ENCODE peak calls at places on chromosome 7, in five cellular contexts. One of them, this sample, is unnamed.

GRCh38 chr7:108079291-108080057 is 50.7 kb downstream of the LAMB4 start:
- DNase-seq in fibroblast of lung: peak
- DNase-seq in mesendoderm: no peak
- DNase-seq in PC-3: peak
- DNase-seq in neuronal stem cell: no peak
- DNase-seq in this sample: no peak

GRCh38 chr7:154304231-154304630 is 252.0 kb downstream of the DPP6 start:
- DNase-seq in neuronal stem cell: no peak
- DNase-seq in PC-3: no peak
- DNase-seq in fibroblast of lung: no peak
- DNase-seq in mesendoderm: no peak
- DNase-seq in this sample: no peak

GRCh38 chr7:18262054-18262453 is 233.5 kb upstream of the HDAC9 start:
- DNase-seq in neuronal stem cell: no peak
- DNase-seq in fibroblast of lung: no peak
- DNase-seq in PC-3: peak
- DNase-seq in mesendoderm: peak
- DNase-seq in this sample: no peak

GRCh38 chr7:96327429-96327828 is 5.5 kb upstream of the SLC25A13 start:
- DNase-seq in PC-3: peak
- DNase-seq in fibroblast of lung: no peak
- DNase-seq in mesendoderm: no peak
- DNase-seq in neuronal stem cell: no peak
- DNase-seq in this sample: no peak

GRCh38 chr7:80611779-80612178 is 26.7 kb upstream of the CD36 start:
- DNase-seq in fibroblast of lung: peak
- DNase-seq in PC-3: peak
- DNase-seq in mesendoderm: no peak
- DNase-seq in neuronal stem cell: no peak
- DNase-seq in this sample: peak

GRCh38 chr7:93092757-93093370 is 24.9 kb downstream of the SAMD9 start:
- DNase-seq in mesendoderm: peak
- DNase-seq in fibroblast of lung: peak
- DNase-seq in PC-3: peak
- DNase-seq in neuronal stem cell: no peak
- DNase-seq in this sample: no peak

GRCh38 chr7:40530292-40530691 is 395.5 kb downstream of the SUGCT start:
- DNase-seq in fibroblast of lung: peak
- DNase-seq in PC-3: no peak
- DNase-seq in neuronal stem cell: no peak
- DNase-seq in mesendoderm: no peak
- DNase-seq in this sample: no peak

GRCh38 chr7:8249121-8249520 is 12.8 kb downstream of the ICA1 start:
- DNase-seq in neuronal stem cell: no peak
- DNase-seq in mesendoderm: no peak
- DNase-seq in fibroblast of lung: no peak
- DNase-seq in PC-3: no peak
- DNase-seq in this sample: no peak

GRCh38 chr7:132250480-132251326 is 325.6 kb downstream of the PLXNA4 start:
- DNase-seq in fibroblast of lung: no peak
- DNase-seq in PC-3: no peak
- DNase-seq in mesendoderm: peak
- DNase-seq in neuronal stem cell: no peak
- DNase-seq in this sample: no peak

GRCh38 chr7:154394804-154395203 is 342.6 kb downstream of the DPP6 start:
- DNase-seq in PC-3: no peak
- DNase-seq in mesendoderm: no peak
- DNase-seq in fibroblast of lung: no peak
- DNase-seq in neuronal stem cell: no peak
- DNase-seq in this sample: no peak

GRCh38 chr7:55569269-55569663 is 3.0 kb downstream of the VOPP1 start:
- DNase-seq in PC-3: no peak
- DNase-seq in fibroblast of lung: no peak
- DNase-seq in mesendoderm: peak
- DNase-seq in neuronal stem cell: no peak
- DNase-seq in this sample: peak

GRCh38 chr7:55570939-55571338 is 1.4 kb downstream of the VOPP1 start:
- DNase-seq in neuronal stem cell: no peak
- DNase-seq in PC-3: peak
- DNase-seq in mesendoderm: peak
- DNase-seq in fibroblast of lung: peak
- DNase-seq in this sample: no peak

GRCh38 chr7:55570218-55570873 is 2.0 kb downstream of the VOPP1 start:
- DNase-seq in mesendoderm: no peak
- DNase-seq in fibroblast of lung: no peak
- DNase-seq in neuronal stem cell: no peak
- DNase-seq in PC-3: no peak
- DNase-seq in this sample: peak

GRCh38 chr7:55568613-55569268 is 3.6 kb downstream of the VOPP1 start:
- DNase-seq in PC-3: no peak
- DNase-seq in fibroblast of lung: peak
- DNase-seq in mesendoderm: no peak
- DNase-seq in neuronal stem cell: no peak
- DNase-seq in this sample: no peak

GRCh38 chr7:55569797-55570196 is 2.5 kb downstream of the VOPP1 start:
- DNase-seq in mesendoderm: peak
- DNase-seq in fibroblast of lung: no peak
- DNase-seq in PC-3: no peak
- DNase-seq in neuronal stem cell: no peak
- DNase-seq in this sample: peak
- H3K9ac ChIP-seq in mesendoderm: no peak
- H3K9ac ChIP-seq in fibroblast of lung: no peak
- H3K9ac ChIP-seq in PC-3: no peak
- H3K9ac ChIP-seq in neuronal stem cell: no peak
- H3K9ac ChIP-seq in this sample: peak

DNA sequence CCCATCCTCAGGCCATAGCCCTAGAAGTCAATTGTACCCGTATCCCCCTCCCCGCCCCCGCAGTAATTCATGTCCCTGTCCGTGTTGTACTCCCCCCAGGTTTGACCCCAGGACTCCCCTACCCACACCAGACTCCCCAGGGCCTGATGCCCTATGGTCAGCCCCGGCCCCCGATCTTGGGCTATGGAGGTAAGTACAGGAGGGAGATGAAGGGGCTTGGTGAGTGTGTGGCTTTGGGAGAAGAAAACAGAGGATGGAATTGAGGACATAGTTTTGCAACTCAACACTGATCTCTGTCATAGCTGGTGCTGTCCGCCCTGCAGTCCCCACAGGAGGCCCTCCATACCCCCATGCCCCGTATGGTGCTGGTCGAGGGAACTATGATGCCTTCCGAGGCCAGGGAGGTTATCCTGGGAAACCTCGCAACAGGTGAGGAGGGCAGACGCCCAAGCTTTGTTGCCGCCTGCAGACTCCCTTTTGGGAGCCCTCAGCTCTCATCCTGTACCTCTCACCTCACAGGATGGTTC is 1.5 kb downstream of the UFSP1 start:
- DNase-seq in neuronal stem cell: no peak
- DNase-seq in fibroblast of lung: no peak
- DNase-seq in mesendoderm: no peak
- DNase-seq in PC-3: no peak
- DNase-seq in this sample: peak
- H3K27ac ChIP-seq in neuronal stem cell: peak
- H3K27ac ChIP-seq in fibroblast of lung: no peak
- H3K27ac ChIP-seq in mesendoderm: no peak
- H3K27ac ChIP-seq in PC-3: no peak
- H3K27ac ChIP-seq in this sample: no peak

DNA sequence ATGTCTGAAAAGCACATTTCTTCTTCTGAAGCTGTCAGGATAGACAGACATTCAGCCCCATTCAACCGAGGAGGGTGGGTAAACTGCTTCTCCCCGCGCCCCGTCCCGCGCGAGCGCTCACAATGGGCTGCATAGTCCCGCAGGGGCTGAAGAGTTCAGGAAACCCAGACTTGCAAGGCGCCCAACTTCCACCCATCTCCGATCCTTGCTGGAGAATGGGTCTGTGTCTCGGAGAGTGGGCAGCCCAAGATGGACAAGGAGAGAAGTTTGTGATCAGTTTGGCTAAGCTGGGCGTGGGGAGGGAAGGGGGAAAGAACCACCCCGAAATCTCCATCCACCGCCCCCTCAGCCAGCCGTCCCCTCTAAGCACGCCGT is 686 bp downstream of the AASS start:
- DNase-seq in mesendoderm: peak
- DNase-seq in neuronal stem cell: peak
- DNase-seq in PC-3: no peak
- DNase-seq in fibroblast of lung: peak
- DNase-seq in this sample: peak
- H3K4me3 ChIP-seq in mesendoderm: peak
- H3K4me3 ChIP-seq in neuronal stem cell: peak
- H3K4me3 ChIP-seq in PC-3: peak
- H3K4me3 ChIP-seq in fibroblast of lung: peak
- H3K4me3 ChIP-seq in this sample: peak

GRCh38 chr7:77887567-77887966 is 89.0 kb downstream of the PHTF2 start:
- DNase-seq in neuronal stem cell: no peak
- DNase-seq in mesendoderm: no peak
- DNase-seq in PC-3: peak
- DNase-seq in fibroblast of lung: peak
- DNase-seq in this sample: no peak
- H3K9ac ChIP-seq in neuronal stem cell: no peak
- H3K9ac ChIP-seq in mesendoderm: no peak
- H3K9ac ChIP-seq in PC-3: no peak
- H3K9ac ChIP-seq in fibroblast of lung: no peak
- H3K9ac ChIP-seq in this sample: no peak

DNA sequence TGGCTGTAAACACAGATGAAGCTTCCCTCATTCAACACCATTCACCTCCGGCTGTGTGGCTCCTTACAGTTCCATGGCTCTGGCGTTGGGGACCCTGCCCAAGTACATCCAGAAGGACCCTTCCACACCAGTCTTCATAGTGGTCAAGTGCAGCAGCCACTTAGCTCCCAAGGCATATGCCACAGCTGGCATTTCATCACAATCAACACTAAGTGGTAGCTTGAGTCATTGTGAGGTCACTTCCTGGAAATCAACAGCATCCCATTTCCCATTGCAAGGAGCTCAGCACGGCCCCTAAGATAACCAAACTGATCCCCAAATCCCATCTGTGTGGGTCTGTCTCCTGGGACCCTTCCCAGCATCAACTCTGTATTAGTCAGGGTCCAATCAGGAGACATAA is 174.6 kb downstream of the TPST1 start:
- DNase-seq in PC-3: peak
- DNase-seq in neuronal stem cell: no peak
- DNase-seq in fibroblast of lung: peak
- DNase-seq in mesendoderm: peak
- DNase-seq in this sample: no peak
- H3K27ac ChIP-seq in PC-3: no peak
- H3K27ac ChIP-seq in neuronal stem cell: no peak
- H3K27ac ChIP-seq in fibroblast of lung: peak
- H3K27ac ChIP-seq in mesendoderm: no peak
- H3K27ac ChIP-seq in this sample: no peak

DNA sequence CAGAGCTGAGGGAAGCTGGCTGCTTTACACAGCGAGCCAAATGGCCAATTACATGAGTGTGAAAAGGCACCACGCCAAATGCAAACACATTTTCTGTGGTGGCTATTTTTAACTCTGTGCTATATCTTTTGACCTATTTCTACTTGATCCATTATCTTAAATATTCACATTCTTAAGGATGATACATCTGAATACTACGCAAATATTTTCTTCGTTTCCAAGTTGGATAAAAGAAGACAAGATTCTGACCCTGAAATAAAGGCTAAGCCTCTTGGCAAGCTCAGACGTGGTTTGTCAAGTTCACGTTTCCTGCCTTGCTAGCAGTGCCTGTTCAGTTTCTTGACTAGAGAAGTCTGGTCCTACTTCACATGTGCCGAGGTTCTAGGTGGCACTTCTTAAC is 146.8 kb upstream of the TMEM196 start:
- DNase-seq in mesendoderm: peak
- DNase-seq in fibroblast of lung: peak
- DNase-seq in PC-3: no peak
- DNase-seq in neuronal stem cell: no peak
- DNase-seq in this sample: no peak
- H3K4me3 ChIP-seq in mesendoderm: no peak
- H3K4me3 ChIP-seq in fibroblast of lung: no peak
- H3K4me3 ChIP-seq in PC-3: no peak
- H3K4me3 ChIP-seq in neuronal stem cell: no peak
- H3K4me3 ChIP-seq in this sample: no peak

GRCh38 chr7:2103071-2103898 is 129.5 kb downstream of the MAD1L1 start:
- DNase-seq in PC-3: no peak
- DNase-seq in mesendoderm: no peak
- DNase-seq in neuronal stem cell: no peak
- DNase-seq in fibroblast of lung: no peak
- DNase-seq in this sample: no peak
- H3K9ac ChIP-seq in PC-3: no peak
- H3K9ac ChIP-seq in mesendoderm: peak
- H3K9ac ChIP-seq in neuronal stem cell: peak
- H3K9ac ChIP-seq in fibroblast of lung: no peak
- H3K9ac ChIP-seq in this sample: no peak

DNA sequence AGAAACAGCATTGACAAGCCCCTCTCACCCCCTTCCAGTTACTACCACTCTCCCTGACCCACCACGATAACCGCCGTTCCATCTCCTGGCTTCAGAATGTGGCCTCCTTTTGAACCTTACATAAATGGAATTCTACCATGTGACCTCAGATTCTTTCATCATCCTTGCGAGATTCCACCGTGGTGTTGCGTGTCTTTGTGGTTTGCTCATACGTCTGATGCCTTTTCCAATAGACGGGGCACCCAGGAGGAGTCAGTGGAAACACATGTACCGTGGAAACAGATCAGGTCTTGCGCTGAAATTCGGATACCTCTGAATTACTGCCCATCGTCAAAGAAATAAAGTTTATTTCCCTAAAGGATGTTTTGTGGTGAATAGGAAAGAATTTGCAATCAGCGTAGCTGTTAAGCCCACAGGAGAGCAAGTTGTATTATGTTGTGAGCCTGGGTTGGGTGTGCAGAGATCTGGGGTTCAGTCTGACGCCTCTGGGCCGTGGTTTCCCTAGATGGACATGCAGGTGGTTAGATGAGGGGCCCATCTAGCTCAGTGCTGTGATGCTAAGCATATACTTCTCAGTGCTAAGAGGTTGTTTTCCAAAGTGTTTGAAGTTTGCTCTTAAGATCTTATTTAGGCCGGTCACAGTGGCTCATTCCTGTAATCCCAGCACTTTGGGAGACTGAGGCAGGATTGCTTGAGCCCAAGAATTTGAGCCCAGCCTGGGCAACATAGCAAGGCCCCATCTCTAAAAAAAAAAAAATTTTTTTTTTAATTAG is 29.1 kb downstream of the GTF2IRD1 start:
- DNase-seq in PC-3: no peak
- DNase-seq in fibroblast of lung: peak
- DNase-seq in mesendoderm: peak
- DNase-seq in neuronal stem cell: no peak
- DNase-seq in this sample: no peak
- H3K27ac ChIP-seq in PC-3: no peak
- H3K27ac ChIP-seq in fibroblast of lung: peak
- H3K27ac ChIP-seq in mesendoderm: no peak
- H3K27ac ChIP-seq in neuronal stem cell: no peak
- H3K27ac ChIP-seq in this sample: peak

This sample was measured in kidney.